ENCODE peak calls at places on chromosomes 11 and 22, in eight cellular contexts. Z is astrocyte of the spinal cord; C is activated T-helper 1 cell treated with anti-CD3 and anti-CD28 coated beads, Interleukin-12 subunit alpha, Interleukin-12 subunit beta, Interleukin-2, Interleukin-4 antibody, amounts not matched to agents 30 ng/mL and 10 ng/mL and 1 ng/mL, durations not matched to agents 14 hours and 24 hours and 36 hours; N is T-helper 9 cell; X is HS-5; D is T-helper 1 cell; Y is mucosa of descending colon; O is SJSA1. E is an unnamed sample.

GRCh38 chr11:96481806-96482592 is 92.2 kb downstream of the JRKL start:
- DNase-seq in Z (no peak), Y (no peak), C (no peak), X (no peak), N (no peak), D (no peak), O (no peak), E (no peak)

GRCh38 chr11:112511271-112511670 is 250.6 kb upstream of the PLET1 start:
- DNase-seq in C (no peak), N (no peak), Z (no peak), X (no peak), Y (no peak), O (peak; percentile 11), D (no peak), E (peak; percentile 16)

GRCh38 chr11:115659061-115659963 is 155.1 kb upstream of the CADM1 start:
- DNase-seq in D (no peak), Y (no peak), O (no peak), N (no peak), C (no peak), Z (peak; percentile 19), X (no peak), E (no peak)

GRCh38 chr11:9787260-9787659 is 123.4 kb downstream of the SWAP70 start:
- DNase-seq in D (no peak), Y (no peak), N (no peak), Z (no peak), C (no peak), X (no peak), O (no peak), E (no peak)

GRCh38 chr11:100928426-100928825 is 201.2 kb downstream of the PGR start:
- DNase-seq in N (no peak), Y (no peak), D (no peak), O (peak; percentile 25), X (peak; percentile 78), Z (no peak), C (no peak), E (peak; percentile 79)

GRCh38 chr11:122791411-122791810 is 46.9 kb upstream of the CRTAM start:
- DNase-seq in N (no peak), C (no peak), D (no peak), X (no peak), O (no peak), Z (no peak), Y (no peak), E (peak; percentile 56)

GRCh38 chr11:86214710-86215109 is 29.8 kb upstream of the EED start:
- DNase-seq in Y (no peak), O (no peak), D (no peak), Z (no peak), C (peak; percentile 72), X (no peak), N (no peak), E (no peak)

GRCh38 chr11:72618801-72619200 is 55.4 kb downstream of the PDE2A start:
- DNase-seq in N (no peak), Z (no peak), X (no peak), O (no peak), Y (no peak), C (no peak), D (no peak), E (no peak)

GRCh38 chr11:86241956-86242525 is 2.5 kb upstream of the EED start:
- DNase-seq in N (no peak), Y (no peak), X (no peak), O (no peak), D (no peak), C (no peak), Z (no peak), E (no peak)

GRCh38 chr11:72626637-72626936 is 47.6 kb downstream of the PDE2A start:
- DNase-seq in N (no peak), O (no peak), D (no peak), Z (no peak), X (no peak), C (no peak), Y (no peak), E (no peak)

GRCh38 chr11:93099811-93100210 is 98.0 kb downstream of the SLC36A4 start:
- DNase-seq in O (no peak), Y (no peak), D (no peak), C (no peak), X (no peak), N (no peak), Z (peak; percentile 46), E (no peak)

GRCh38 chr11:33268945-33269567 is 11.9 kb downstream of the HIPK3 start:
- DNase-seq in N (no peak), Y (no peak), D (no peak), O (no peak), X (peak; percentile 37), Z (peak; percentile 23), C (no peak), E (no peak)

GRCh38 chr22:47373648-47374272 is 611.3 kb downstream of the TBC1D22A start:
- DNase-seq in N (no peak), X (no peak), Z (no peak), C (no peak), D (no peak), O (no peak), Y (no peak), E (no peak)

GRCh38 chr11:62601114-62601363 is 626 bp downstream of the MTA2 start:
- DNase-seq in C (no peak), D (peak; percentile 47), Z (no peak), Y (no peak), N (peak; percentile 37), X (no peak), O (no peak), E (no peak)

GRCh38 chr11:28924007-28924406 is 815.8 kb downstream of the METTL15 start:
- DNase-seq in C (no peak), Z (no peak), O (no peak), D (no peak), X (no peak), Y (no peak), N (no peak), E (no peak)

GRCh38 chr22:17101475-17102296 is 16.9 kb downstream of the IL17RA start:
- DNase-seq in N (no peak), C (no peak), D (no peak), O (no peak), X (no peak), Z (no peak), Y (no peak), E (no peak)

GRCh38 chr11:47002366-47002765 is 65.8 kb downstream of the CSTPP1 start:
- DNase-seq in Z (no peak), Y (no peak), C (no peak), D (no peak), N (no peak), X (no peak), O (no peak), E (no peak)

GRCh38 chr11:39294648-39295047 is 2164.8 kb downstream of the LRRC4C start:
- DNase-seq in X (no peak), Y (no peak), N (no peak), O (no peak), Z (no peak), D (no peak), C (no peak), E (no peak)

GRCh38 chr11:117842131-117842941 is 17.8 kb upstream of the FXYD2 start:
- DNase-seq in O (no peak), C (no peak), Y (no peak), N (no peak), D (no peak), X (no peak), Z (no peak), E (no peak)

GRCh38 chr11:108632041-108632440 is 32.8 kb upstream of the DDX10 start:
- DNase-seq in N (no peak), D (no peak), X (no peak), O (no peak), C (no peak), Y (no peak), Z (no peak), E (no peak)

GRCh38 chr11:122850076-122850631 is 11.9 kb downstream of the CRTAM start:
- DNase-seq in O (peak; percentile 61), X (no peak), C (no peak), Z (peak; percentile 87), Y (no peak), N (no peak), D (no peak), E (peak; percentile 45)

GRCh38 chr11:83818349-83818748 is 532.2 kb upstream of the CCDC90B start:
- DNase-seq in X (peak; percentile 45), C (no peak), Z (peak; percentile 12), O (peak; percentile 7), N (no peak), D (no peak), Y (no peak), E (peak; percentile 50)

GRCh38 chr11:125398994-125399638 is 96.9 kb downstream of the FEZ1 start:
- DNase-seq in Z (no peak), C (no peak), X (no peak), N (no peak), D (no peak), O (no peak), Y (no peak), E (no peak)

GRCh38 chr22:47394504-47395440 is 632.3 kb downstream of the TBC1D22A start:
- DNase-seq in X (no peak), N (no peak), C (no peak), Z (no peak), O (no peak), Y (no peak), D (no peak), E (no peak)

GRCh38 chr11:44842219-44842618 is 108.5 kb downstream of the TP53I11 start:
- DNase-seq in O (peak; percentile 52), D (no peak), Z (peak; percentile 85), C (no peak), Y (no peak), X (peak; percentile 91), N (no peak), E (no peak)

GRCh38 chr11:112255075-112255739 is 5.5 kb downstream of the PLET1 start:
- DNase-seq in O (peak; percentile 20), C (no peak), D (no peak), Y (no peak), X (peak; percentile 61), Z (peak; percentile 90), N (no peak), E (no peak)

GRCh38 chr22:22357024-22357868 is 112.7 kb downstream of the VPREB1 start:
- DNase-seq in Z (peak; percentile 47), D (peak; percentile 48), Y (peak; percentile 76), C (peak; percentile 69), N (peak; percentile 65), O (peak; percentile 25), X (peak; percentile 14), E (peak; percentile 65)

GRCh38 chr22:23212061-23213030 is 32.0 kb downstream of the BCR start:
- DNase-seq in X (no peak), Y (no peak), N (no peak), D (no peak), Z (no peak), C (no peak), O (no peak), E (no peak)

GRCh38 chr11:76803811-76804600 is 20.9 kb downstream of the TSKU start:
- DNase-seq in Z (no peak), C (peak; percentile 64), D (no peak), X (no peak), O (no peak), N (no peak), Y (no peak), E (no peak)

GRCh38 chr11:11243790-11244469 is 109.1 kb downstream of the CSNK2A3 start:
- DNase-seq in O (no peak), Y (no peak), C (no peak), D (peak; percentile 32), X (no peak), N (peak; percentile 23), Z (peak; percentile 12), E (no peak)